ENCODE peak calls at places on chromosome 1, in nine cellular contexts. J is ovary, Q is uterus, M is tibial nerve, R is heart left ventricle, F is GM12878, D is body of pancreas, W is K562, I is prostate gland. E is an unnamed sample.
A peak's percentile ranks its signal among the peaks of the same experiment; 100 is the strongest.

GRCh38 chr1:55466343-55466742 is 251.2 kb upstream of the USP24 start:
- DNase-seq in J (no peak), Q (no peak), M (no peak), R (no peak), F (no peak), D (no peak), W (no peak), I (no peak), E (no peak)

GRCh38 chr1:94063379-94063778 is 57.6 kb downstream of the ABCA4 start:
- DNase-seq in J (peak; percentile 77), Q (peak; percentile 64), M (peak; percentile 35), R (peak; percentile 76), F (no peak), D (peak; percentile 48), W (no peak), I (no peak), E (peak; percentile 48)

GRCh38 chr1:69871412-69871811 is 303.7 kb downstream of the LRRC7 start:
- DNase-seq in J (no peak), Q (no peak), M (no peak), R (no peak), F (no peak), D (no peak), W (no peak), I (no peak), E (no peak)

GRCh38 chr1:29344336-29344735 is 108.0 kb downstream of the PTPRU start:
- DNase-seq in J (no peak), Q (no peak), M (no peak), R (no peak), F (no peak), D (no peak), W (no peak), I (no peak), E (no peak)

GRCh38 chr1:111953797-111954196 is 35.7 kb downstream of the KCND3 start:
- DNase-seq in J (no peak), Q (no peak), M (no peak), R (no peak), F (no peak), D (no peak), W (no peak), I (no peak), E (no peak)

GRCh38 chr1:201222125-201222524 is 31.5 kb downstream of the IGFN1 start:
- DNase-seq in J (no peak), Q (no peak), M (no peak), R (no peak), F (no peak), D (no peak), W (no peak), I (no peak), E (no peak)

GRCh38 chr1:172746091-172746949 is 87.4 kb downstream of the FASLG start:
- DNase-seq in J (no peak), Q (no peak), M (no peak), R (no peak), F (peak; percentile 70), D (no peak), W (no peak), I (peak; percentile 24), E (no peak)

GRCh38 chr1:155691992-155692528 is 3.2 kb downstream of the DAP3 start:
- DNase-seq in J (no peak), Q (no peak), M (no peak), R (no peak), F (no peak), D (no peak), W (no peak), I (no peak), E (no peak)

GRCh38 chr1:169124459-169124858 is 18.0 kb downstream of the ATP1B1 start:
- DNase-seq in J (no peak), Q (no peak), M (no peak), R (no peak), F (no peak), D (peak; percentile 43), W (no peak), I (no peak), E (no peak)

GRCh38 chr1:159853417-159853816 is 9.0 kb downstream of the VSIG8 start:
- DNase-seq in J (no peak), Q (no peak), M (no peak), R (no peak), F (no peak), D (no peak), W (no peak), I (no peak), E (no peak)

GRCh38 chr1:159855709-159856108 is 6.7 kb downstream of the VSIG8 start:
- DNase-seq in J (no peak), Q (no peak), M (no peak), R (no peak), F (no peak), D (no peak), W (no peak), I (no peak), E (no peak)

GRCh38 chr1:159856576-159856975 is 5.9 kb downstream of the VSIG8 start:
- DNase-seq in J (no peak), Q (no peak), M (no peak), R (no peak), F (no peak), D (no peak), W (no peak), I (no peak), E (no peak)

GRCh38 chr1:159854693-159855192 is 7.7 kb downstream of the VSIG8 start:
- DNase-seq in J (peak; percentile 89), Q (peak; percentile 82), M (peak; percentile 74), R (peak; percentile 94), F (no peak), D (peak; percentile 86), W (peak; percentile 59), I (peak; percentile 62), E (peak; percentile 86)

GRCh38 chr1:159854101-159854692 is 8.3 kb downstream of the VSIG8 start:
- DNase-seq in J (peak; percentile 75), Q (peak; percentile 71), M (peak; percentile 71), R (peak; percentile 89), F (no peak), D (peak; percentile 79), W (peak; percentile 27), I (peak; percentile 54), E (peak; percentile 85)
- TF ChIP-seq POLR2A in J (no peak), Q (no peak), M (no peak), R (no peak), F (no peak), D (no peak), W (no peak), I (peak; percentile 32), E (no peak)

DNA sequence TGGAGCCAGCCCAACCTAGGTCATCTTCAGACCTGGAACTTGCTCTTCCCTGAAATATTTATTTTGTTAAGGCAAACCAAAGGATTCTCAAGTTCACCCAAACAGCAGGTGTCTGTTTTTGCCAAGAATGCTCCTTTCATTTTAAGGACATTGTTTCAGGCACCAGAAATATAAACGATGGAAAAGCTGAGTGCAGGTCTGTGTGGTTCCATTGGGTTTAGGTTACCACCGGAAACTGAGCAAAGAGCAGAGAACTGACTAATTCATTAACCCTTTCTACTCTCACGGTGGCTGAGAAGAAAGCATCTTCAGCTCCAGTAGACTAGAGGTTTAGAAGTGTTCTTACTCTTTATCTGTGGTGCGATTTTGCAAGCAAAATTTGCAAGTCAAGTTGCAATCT is 38.0 kb upstream of the ZC3H11B start:
- DNase-seq in J (no peak), Q (no peak), M (no peak), R (no peak), F (no peak), D (no peak), W (no peak), I (no peak), E (no peak)
- TF ChIP-seq CTCF in J (no peak), Q (no peak), M (no peak), R (no peak), F (no peak), D (no peak), W (no peak), I (no peak), E (no peak)

GRCh38 chr1:229272164-229273158 is 1.6 kb downstream of the RAB4A start:
- DNase-seq in J (no peak), Q (no peak), M (no peak), R (no peak), F (no peak), D (no peak), W (no peak), I (peak; percentile 49), E (no peak)

GRCh38 chr1:229273507-229274232 is 2.8 kb downstream of the RAB4A start:
- DNase-seq in J (no peak), Q (no peak), M (no peak), R (no peak), F (no peak), D (peak; percentile 43), W (no peak), I (peak; percentile 75), E (peak; percentile 41)

GRCh38 chr1:229268505-229268904 is 2.4 kb upstream of the RAB4A start:
- DNase-seq in J (no peak), Q (no peak), M (no peak), R (no peak), F (no peak), D (no peak), W (no peak), I (no peak), E (no peak)

GRCh38 chr1:229271448-229272120 is 673 bp downstream of the RAB4A start:
- DNase-seq in J (peak; percentile 33), Q (no peak), M (no peak), R (peak; percentile 51), F (no peak), D (no peak), W (no peak), I (peak; percentile 27), E (peak; percentile 37)

GRCh38 chr1:229270547-229271447 is at the start of gene RAB4A:
- DNase-seq in J (peak; percentile 81), Q (peak; percentile 66), M (peak; percentile 46), R (peak; percentile 93), F (peak; percentile 43), D (peak; percentile 90), W (peak; percentile 100), I (peak; percentile 81), E (peak; percentile 91)
- TF ChIP-seq POLR2A in J (peak; percentile 55), Q (peak; percentile 30), M (peak; percentile 69), R (peak; percentile 22), F (peak; percentile 92), D (peak; percentile 82), W (peak; percentile 74), I (peak; percentile 87), E (no peak)

GRCh38 chr1:220732621-220733020 is 15.5 kb upstream of the MTARC2 start:
- DNase-seq in J (no peak), Q (no peak), M (no peak), R (no peak), F (no peak), D (no peak), W (no peak), I (peak; percentile 14), E (peak; percentile 48)

GRCh38 chr1:220727523-220727922 is 20.6 kb upstream of the MTARC2 start:
- DNase-seq in J (no peak), Q (no peak), M (no peak), R (no peak), F (no peak), D (no peak), W (no peak), I (no peak), E (no peak)

GRCh38 chr1:220732137-220732536 is 16.0 kb upstream of the MTARC2 start:
- DNase-seq in J (no peak), Q (no peak), M (no peak), R (no peak), F (no peak), D (no peak), W (no peak), I (peak; percentile 50), E (no peak)

DNA sequence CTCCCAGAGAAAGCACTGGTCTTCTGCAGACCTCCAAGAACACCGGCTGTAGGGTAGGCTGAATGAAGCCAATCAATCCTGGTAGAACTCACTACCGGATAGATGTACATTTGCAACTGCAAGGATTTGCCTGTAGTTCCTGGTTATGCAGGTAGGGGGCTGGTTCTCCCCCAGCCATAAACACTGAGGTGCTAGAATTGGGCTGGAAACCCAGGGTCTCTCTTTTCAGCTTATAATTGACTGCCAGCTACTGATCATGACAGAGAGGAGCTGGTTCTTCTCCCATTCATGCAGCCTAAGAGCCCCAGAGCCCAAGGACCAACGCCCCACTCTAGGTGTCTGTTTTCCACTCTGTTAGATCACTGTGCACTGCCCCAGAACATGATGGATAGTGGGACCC is 21.5 kb upstream of the MTARC2 start:
- DNase-seq in J (no peak), Q (no peak), M (no peak), R (no peak), F (no peak), D (no peak), W (peak; percentile 42), I (no peak), E (no peak)
- TF ChIP-seq CTCF in J (no peak), Q (no peak), M (no peak), R (no peak), F (peak; percentile 49), D (no peak), W (peak; percentile 36), I (no peak), E (no peak)

E was measured in stomach.